ENCODE peak calls at places on chromosomes 1 and 21, in six cellular contexts. A is astrocyte of the spinal cord; V is left ventricle myocardium superior; H is mammary epithelial cell; Q is AG08396; I is stimulated activated CD8-positive, alpha-beta memory T cell treated with anti-CD3 and anti-CD28 coated beads, Interleukin-4, amount 100 ng/mL, for 1 hour. P is an unnamed sample.

GRCh38 chr21:33860332-33860879 is 55.2 kb downstream of the ATP5PO start:
- DNase-seq in A (no peak), H (no peak), I (no peak), V (no peak), Q (no peak), P (no peak)

GRCh38 chr1:1187938-1188337 is 14.3 kb downstream of the TTLL10 start:
- DNase-seq in I (no peak), V (no peak), A (no peak), H (no peak), Q (no peak), P (no peak)

GRCh38 chr1:245587435-245588105 is 432.8 kb downstream of the KIF26B start:
- DNase-seq in H (no peak), I (no peak), Q (no peak), V (no peak), A (no peak), P (no peak)

GRCh38 chr1:19013826-19014548 is 57.5 kb upstream of the IFFO2 start:
- DNase-seq in Q (no peak), I (no peak), V (no peak), H (no peak), A (no peak), P (no peak)

GRCh38 chr1:218494449-218494852 is 149.3 kb downstream of the TGFB2 start:
- DNase-seq in Q (no peak), I (no peak), V (no peak), H (no peak), A (peak), P (no peak)

GRCh38 chr1:115613767-115614166 is 28.0 kb upstream of the VANGL1 start:
- DNase-seq in Q (no peak), H (no peak), V (no peak), A (no peak), I (no peak), P (no peak)

GRCh38 chr1:26158271-26159112 is at the start of gene FAM110D:
- DNase-seq in V (no peak), Q (no peak), A (no peak), I (no peak), H (no peak), P (no peak)

GRCh38 chr1:36279110-36279788 is 26.9 kb upstream of the SH3D21 start:
- DNase-seq in Q (no peak), A (peak), V (no peak), I (no peak), H (no peak), P (no peak)

GRCh38 chr1:26239936-26240335 is 5.9 kb downstream of the CEP85 start:
- DNase-seq in V (no peak), A (peak), Q (no peak), H (no peak), I (no peak), P (no peak)

GRCh38 chr1:192477630-192478029 is 97.9 kb upstream of the RGS1 start:
- DNase-seq in V (no peak), H (peak), Q (peak), I (no peak), A (peak), P (peak)

GRCh38 chr21:37623689-37624088 is 257.1 kb downstream of the DYRK1A start:
- DNase-seq in A (no peak), I (no peak), V (no peak), H (no peak), Q (no peak), P (no peak)

GRCh38 chr1:240802271-240802670 is 190.3 kb upstream of the GREM2 start:
- DNase-seq in Q (no peak), H (no peak), V (no peak), A (no peak), I (no peak), P (no peak)

GRCh38 chr1:152110860-152111514 is 4.3 kb downstream of the TCHH start:
- DNase-seq in V (peak), A (peak), H (peak), Q (peak), I (no peak), P (peak)

GRCh38 chr1:186183219-186183618 is 191.8 kb downstream of the TPR start:
- DNase-seq in Q (peak), H (peak), V (no peak), A (peak), I (no peak), P (no peak)

GRCh38 chr1:9084883-9085282 is 15.4 kb upstream of the SLC2A5 start:
- DNase-seq in V (peak), H (peak), A (no peak), I (no peak), Q (no peak), P (peak)

GRCh38 chr1:201903135-201903534 is 14.4 kb downstream of the SHISA4 start:
- DNase-seq in A (no peak), I (no peak), Q (peak), V (no peak), H (no peak), P (no peak)

GRCh38 chr1:101181930-101182329 is 54.9 kb upstream of the S1PR1 start:
- DNase-seq in I (no peak), Q (no peak), A (peak), H (no peak), V (no peak), P (no peak)

GRCh38 chr1:39694026-39694425 is 2.8 kb upstream of the HPCAL4 start:
- DNase-seq in V (no peak), I (no peak), H (no peak), Q (no peak), A (no peak), P (no peak)

GRCh38 chr1:89531480-89532139 is 7.0 kb downstream of the LRRC8B start:
- DNase-seq in A (no peak), I (no peak), H (no peak), V (no peak), Q (no peak), P (no peak)

P was measured in GF-D8.